ENCODE peak calls at places on chromosomes 5 and 9, in eight cellular contexts. V is CD8-positive, alpha-beta T cell; W is hepatocyte; K is endodermal cell; P is psoas muscle; N is IMR-90; O is tibial artery; X is CD4-positive, CD25-positive, alpha-beta regulatory T cell. I is an unnamed sample.

GRCh38 chr5:114473541-114473940 is 111.7 kb downstream of the KCNN2 start:
- DNase-seq in W (peak), N (peak), X (no peak), K (no peak), P (no peak), O (no peak), V (no peak), I (no peak)

GRCh38 chr9:123356851-123357747 is 1.1 kb downstream of the CRB2 start:
- DNase-seq in N (no peak), K (peak), V (no peak), O (no peak), X (no peak), W (no peak), P (no peak), I (peak)

GRCh38 chr5:134553816-134554215 is 28.3 kb downstream of the JADE2 start:
- DNase-seq in N (peak), K (no peak), V (no peak), W (no peak), X (no peak), O (no peak), P (no peak), I (no peak)

GRCh38 chr5:87076931-87077330 is 190.8 kb upstream of the RASA1 start:
- DNase-seq in O (no peak), W (no peak), K (no peak), X (no peak), N (peak), V (no peak), P (no peak), I (no peak)

GRCh38 chr9:114930063-114930812 is at the start of gene TNFSF8:
- DNase-seq in K (no peak), X (peak), N (no peak), V (peak), O (no peak), W (no peak), P (peak), I (no peak)

GRCh38 chr9:128579194-128579593 is 26.8 kb downstream of the SPTAN1 start:
- DNase-seq in P (no peak), O (no peak), W (no peak), X (no peak), K (no peak), N (no peak), V (no peak), I (no peak)

GRCh38 chr5:2383678-2384025 is 367.8 kb downstream of the IRX2 start:
- DNase-seq in W (no peak), K (no peak), N (no peak), P (no peak), X (no peak), O (no peak), V (no peak), I (no peak)

GRCh38 chr5:84287964-84288363 is 96.7 kb downstream of the EDIL3 start:
- DNase-seq in O (no peak), N (peak), V (no peak), K (no peak), X (no peak), P (no peak), W (no peak), I (no peak)

GRCh38 chr5:33068786-33069185 is 357.7 kb downstream of the NPR3 start:
- DNase-seq in O (no peak), V (no peak), W (no peak), P (no peak), X (no peak), K (no peak), N (peak), I (no peak)

GRCh38 chr5:107026098-107026497 is 644.6 kb downstream of the EFNA5 start:
- DNase-seq in N (no peak), W (no peak), K (no peak), P (no peak), X (no peak), V (no peak), O (no peak), I (no peak)

GRCh38 chr5:131430794-131431193 is 166.9 kb downstream of the CDC42SE2 start:
- DNase-seq in K (no peak), X (no peak), P (no peak), W (no peak), N (peak), O (no peak), V (no peak), I (no peak)

GRCh38 chr5:131426011-131426410 is 162.2 kb downstream of the CDC42SE2 start:
- DNase-seq in N (no peak), K (no peak), O (no peak), W (no peak), P (no peak), V (no peak), X (no peak), I (no peak)

GRCh38 chr5:131436081-131436480 is 172.2 kb downstream of the CDC42SE2 start:
- DNase-seq in V (no peak), W (no peak), P (no peak), O (no peak), X (no peak), K (no peak), N (no peak), I (no peak)

GRCh38 chr5:131431794-131432193 is 167.9 kb downstream of the CDC42SE2 start:
- DNase-seq in P (no peak), X (no peak), O (no peak), W (no peak), V (no peak), N (no peak), K (no peak), I (no peak)
- H3K4me3 ChIP-seq in P (no peak), X (no peak), O (no peak), W (no peak), V (no peak), N (no peak), K (no peak), I (no peak)

GRCh38 chr9:126383395-126384104 is 56.9 kb downstream of the MVB12B start:
- DNase-seq in X (no peak), N (no peak), P (no peak), K (no peak), W (no peak), V (no peak), O (no peak), I (no peak)
- H3K27ac ChIP-seq in X (no peak), N (no peak), P (no peak), K (no peak), W (no peak), V (no peak), O (no peak), I (no peak)

DNA sequence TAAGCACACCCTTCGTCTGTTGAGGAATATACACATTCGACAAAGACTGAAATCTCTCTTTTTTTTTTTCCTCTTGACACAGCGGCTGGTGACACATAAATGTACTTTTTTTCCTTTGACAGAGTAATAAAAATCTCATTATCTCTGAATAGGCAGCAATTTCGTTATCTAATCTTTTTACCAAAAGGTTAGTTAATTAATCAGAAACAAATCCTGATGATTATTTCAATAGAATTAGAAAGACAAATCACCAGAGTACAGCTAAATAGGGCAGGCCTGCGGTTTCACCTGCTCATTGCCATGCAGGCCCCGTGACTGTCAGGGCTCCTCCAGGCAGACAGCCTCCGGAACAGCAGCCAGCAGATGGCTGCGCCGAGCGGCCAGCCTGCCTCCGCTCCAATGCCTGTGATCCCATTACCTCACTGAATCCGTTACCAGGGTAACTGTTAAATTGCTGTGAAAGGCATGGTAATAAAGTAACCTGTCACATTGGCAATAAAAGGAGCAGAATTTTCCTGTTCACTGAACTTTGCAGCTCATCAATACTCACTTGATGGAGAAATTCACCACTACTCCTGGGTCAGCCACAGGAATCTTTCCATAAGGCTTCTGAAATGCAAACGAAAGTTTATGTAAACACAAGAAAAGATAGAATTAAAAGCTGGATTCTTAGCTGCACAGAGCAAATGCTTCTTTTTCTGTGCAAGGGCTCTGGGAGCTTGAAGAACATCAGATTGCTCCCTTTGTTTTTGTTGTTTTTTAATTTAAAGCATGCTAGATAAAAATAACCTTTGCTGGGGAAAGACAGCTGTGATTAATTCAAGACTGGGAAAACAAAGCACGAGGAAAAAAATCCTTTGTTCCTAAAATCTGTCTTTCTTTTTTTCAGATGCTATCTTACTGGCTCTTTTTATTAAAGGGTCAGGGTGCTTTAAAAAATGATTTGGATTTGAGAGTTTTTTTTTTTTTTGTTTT is 666.4 kb upstream of the ZNF608 start:
- DNase-seq in N (peak), W (peak), K (peak), V (no peak), P (peak), X (no peak), O (peak), I (peak)
- H3K4me3 ChIP-seq in N (peak), W (no peak), K (no peak), V (no peak), P (peak), X (no peak), O (no peak), I (peak)

GRCh38 chr9:92648447-92649406 is 21.2 kb downstream of the IPPK start:
- DNase-seq in K (no peak), P (no peak), N (no peak), W (no peak), V (no peak), O (peak), X (no peak), I (no peak)
- H3K27ac ChIP-seq in K (no peak), P (no peak), N (no peak), W (no peak), V (no peak), O (no peak), X (no peak), I (no peak)